ENCODE peak calls at places on chromosomes 13 and 19, in five cellular contexts. A, R, T, S and N are unnamed samples.

GRCh38 chr13:39148513-39148961 is 110.3 kb downstream of the NHLRC3 start:
- DNase-seq in A (no peak), R (no peak), T (no peak), S (peak; percentile 86), N (no peak)

GRCh38 chr13:39129253-39129652 is 91.0 kb downstream of the NHLRC3 start:
- DNase-seq in A (no peak), R (no peak), T (no peak), S (no peak), N (no peak)

GRCh38 chr13:80314711-80315505 is 26.0 kb downstream of the SPRY2 start:
- DNase-seq in A (no peak), R (no peak), T (no peak), S (no peak), N (no peak)

GRCh38 chr19:54644056-54644455 is 13.8 kb downstream of the LILRB1 start:
- DNase-seq in A (no peak), R (peak; percentile 23), T (no peak), S (no peak), N (peak; percentile 48)

GRCh38 chr13:97284558-97284957 is 62.4 kb downstream of the MBNL2 start:
- DNase-seq in A (no peak), R (no peak), T (no peak), S (no peak), N (no peak)

GRCh38 chr19:54616840-54617560 is 13.3 kb upstream of the LILRB1 start:
- DNase-seq in A (no peak), R (no peak), T (no peak), S (no peak), N (peak; percentile 53)

GRCh38 chr13:77832339-77833100 is 86.1 kb downstream of the EDNRB start:
- DNase-seq in A (no peak), R (no peak), T (no peak), S (peak; percentile 54), N (no peak)

GRCh38 chr19:57947088-57947418 is 453 bp downstream of the ZNF256 start:
- DNase-seq in A (no peak), R (no peak), T (no peak), S (no peak), N (no peak)

GRCh38 chr13:113378825-113379224 is 14.9 kb upstream of the GRTP1 start:
- DNase-seq in A (no peak), R (no peak), T (no peak), S (no peak), N (no peak)

GRCh38 chr19:38482496-38482895 is 49.0 kb downstream of the RYR1 start:
- DNase-seq in A (no peak), R (no peak), T (no peak), S (no peak), N (no peak)

GRCh38 chr19:30492581-30492980 is 120.4 kb downstream of the ZNF536 start:
- DNase-seq in A (no peak), R (no peak), T (no peak), S (peak; percentile 84), N (no peak)

GRCh38 chr13:36346222-36347083 is at the start of gene SPART:
- DNase-seq in A (peak; percentile 83), R (peak; percentile 93), T (peak; percentile 91), S (peak; percentile 98), N (peak; percentile 97)

GRCh38 chr19:16778796-16779411 is 50.3 kb upstream of the SIN3B start:
- DNase-seq in A (peak; percentile 38), R (peak; percentile 37), T (peak; percentile 31), S (peak; percentile 81), N (no peak)

GRCh38 chr19:14107581-14108461 is 9.7 kb downstream of the PRKACA start:
- DNase-seq in A (no peak), R (no peak), T (no peak), S (no peak), N (no peak)

GRCh38 chr19:56476671-56477428 is at the start of gene ZNF667:
- DNase-seq in A (peak; percentile 41), R (no peak), T (peak; percentile 3), S (peak; percentile 86), N (no peak)

GRCh38 chr13:51475727-51476521 is 23.1 kb upstream of the INTS6 start:
- DNase-seq in A (no peak), R (no peak), T (no peak), S (no peak), N (no peak)

GRCh38 chr13:107461751-107462150 is 753.6 kb downstream of the LIG4 start:
- DNase-seq in A (no peak), R (no peak), T (no peak), S (no peak), N (no peak)

GRCh38 chr19:29012457-29012856 is 200.5 kb downstream of the UQCRFS1 start:
- DNase-seq in A (no peak), R (no peak), T (no peak), S (no peak), N (no peak)

GRCh38 chr13:111620586-111620985 is 300.1 kb downstream of the TEX29 start:
- DNase-seq in A (no peak), R (no peak), T (no peak), S (no peak), N (peak; percentile 64)

GRCh38 chr13:44108345-44108858 is 228.7 kb downstream of the LACC1 start:
- DNase-seq in A (no peak), R (peak; percentile 72), T (no peak), S (no peak), N (no peak)

GRCh38 chr13:59263531-59263930 is 900.2 kb downstream of the DIAPH3 start:
- DNase-seq in A (no peak), R (no peak), T (no peak), S (no peak), N (no peak)

GRCh38 chr19:45569619-45570421 is 14.8 kb downstream of the OPA3 start:
- DNase-seq in A (peak; percentile 59), R (peak; percentile 76), T (peak; percentile 28), S (peak; percentile 65), N (no peak)

GRCh38 chr19:29676586-29676985 is 11.3 kb downstream of the PLEKHF1 start:
- DNase-seq in A (no peak), R (peak; percentile 70), T (no peak), S (no peak), N (no peak)

GRCh38 chr13:40749327-40749726 is 21.7 kb downstream of the MRPS31 start:
- DNase-seq in A (no peak), R (no peak), T (no peak), S (no peak), N (no peak)

GRCh38 chr19:1250374-1251232 is 2.2 kb downstream of the MIDN start:
- DNase-seq in A (peak; percentile 72), R (no peak), T (peak; percentile 69), S (peak; percentile 65), N (no peak)

GRCh38 chr19:43311706-43312105 is 41.8 kb upstream of the CD177 start:
- DNase-seq in A (no peak), R (no peak), T (no peak), S (no peak), N (no peak)

GRCh38 chr19:50963381-50963780 is 6.0 kb downstream of the KLK6 start:
- DNase-seq in A (no peak), R (no peak), T (no peak), S (no peak), N (no peak)

GRCh38 chr13:43223206-43223605 is 199.8 kb downstream of the DNAJC15 start:
- DNase-seq in A (no peak), R (no peak), T (no peak), S (no peak), N (no peak)

GRCh38 chr13:46170268-46170667 is 11.7 kb downstream of the LCP1 start:
- DNase-seq in A (no peak), R (peak; percentile 44), T (no peak), S (no peak), N (no peak)

GRCh38 chr19:9406798-9407352 is 28.5 kb downstream of the ZNF266 start:
- DNase-seq in A (peak; percentile 54), R (peak; percentile 32), T (peak; percentile 9), S (peak; percentile 99), N (no peak)

GRCh38 chr19:18789883-18790565 is 1.1 kb downstream of the COMP start:
- DNase-seq in A (no peak), R (no peak), T (no peak), S (no peak), N (no peak)

GRCh38 chr13:101979825-101980224 is 422.0 kb downstream of the FGF14 start:
- DNase-seq in A (no peak), R (no peak), T (no peak), S (no peak), N (no peak)

GRCh38 chr19:3162418-3163229 is 15.9 kb upstream of the S1PR4 start:
- DNase-seq in A (no peak), R (no peak), T (no peak), S (no peak), N (no peak)

GRCh38 chr19:16222806-16223205 is 25.1 kb downstream of the AP1M1 start:
- DNase-seq in A (no peak), R (no peak), T (no peak), S (no peak), N (no peak)

GRCh38 chr13:31274345-31274870 is 74.6 kb downstream of the B3GLCT start:
- DNase-seq in A (no peak), R (no peak), T (no peak), S (no peak), N (no peak)

GRCh38 chr13:114064516-114065140 is 67.8 kb downstream of the RASA3 start:
- DNase-seq in A (no peak), R (peak; percentile 51), T (no peak), S (no peak), N (no peak)

GRCh38 chr19:43984687-43985000 is 656 bp downstream of the ZNF155 start:
- DNase-seq in A (no peak), R (no peak), T (no peak), S (no peak), N (no peak)

GRCh38 chr13:113561417-113562084 is 23.0 kb upstream of the TFDP1 start:
- DNase-seq in A (no peak), R (peak; percentile 7), T (no peak), S (no peak), N (peak; percentile 77)

GRCh38 chr13:46884531-46884930 is 12.3 kb downstream of the HTR2A start:
- DNase-seq in A (no peak), R (no peak), T (no peak), S (no peak), N (no peak)

GRCh38 chr19:48962029-48962848 is 2.9 kb upstream of the FTL start:
- DNase-seq in A (peak; percentile 53), R (peak; percentile 79), T (no peak), S (peak; percentile 90), N (no peak)